ENCODE peak calls at places on chromosomes 12 and 14, in ten cellular contexts. C is IMR-90, U is stomach, G is transverse colon, Q is adrenal gland, L is uterus, E is body of pancreas, N is HepG2, D is tibial nerve, M is K562. J is an unnamed sample.

GRCh38 chr14:50615566-50615965 is 52.5 kb downstream of the SAV1 start:
- DNase-seq in C (no peak), U (no peak), G (no peak), Q (no peak), L (no peak), E (no peak), N (no peak), D (no peak), M (no peak), J (no peak)

GRCh38 chr14:54444701-54445100 is 3.5 kb upstream of the CNIH1 start:
- DNase-seq in C (no peak), U (no peak), G (no peak), Q (no peak), L (no peak), E (no peak), N (no peak), D (no peak), M (no peak), J (no peak)

GRCh38 chr12:132194556-132194955 is 50.3 kb downstream of the NOC4L start:
- DNase-seq in C (no peak), U (no peak), G (no peak), Q (no peak), L (no peak), E (no peak), N (no peak), D (no peak), M (no peak), J (no peak)

GRCh38 chr14:65564370-65564769 is 151.8 kb downstream of the FUT8 start:
- DNase-seq in C (no peak), U (no peak), G (no peak), Q (no peak), L (no peak), E (no peak), N (no peak), D (no peak), M (no peak), J (no peak)

GRCh38 chr14:100677925-100678765 is 48.5 kb upstream of the DLK1 start:
- DNase-seq in C (peak; percentile 52), U (peak; percentile 58), G (peak; percentile 53), Q (peak; percentile 50), L (peak; percentile 77), E (peak; percentile 34), N (no peak), D (peak; percentile 42), M (peak; percentile 75), J (no peak)

GRCh38 chr12:65868133-65868705 is 43.9 kb downstream of the HMGA2 start:
- DNase-seq in C (peak; percentile 97), U (no peak), G (no peak), Q (no peak), L (no peak), E (no peak), N (no peak), D (no peak), M (no peak), J (no peak)

GRCh38 chr14:96519970-96520369 is 17.8 kb downstream of the PAPOLA start:
- DNase-seq in C (no peak), U (no peak), G (no peak), Q (no peak), L (no peak), E (no peak), N (no peak), D (no peak), M (no peak), J (no peak)

GRCh38 chr12:3218150-3218845 is 141.1 kb downstream of the TSPAN9 start:
- DNase-seq in C (peak; percentile 78), U (peak; percentile 41), G (peak; percentile 45), Q (peak; percentile 82), L (peak; percentile 90), E (peak; percentile 69), N (no peak), D (peak; percentile 71), M (no peak), J (peak; percentile 93)

GRCh38 chr14:89996963-89997362 is 41.2 kb downstream of the TDP1 start:
- DNase-seq in C (no peak), U (no peak), G (no peak), Q (no peak), L (no peak), E (no peak), N (no peak), D (no peak), M (no peak), J (no peak)

GRCh38 chr12:25249951-25250738 is 584 bp downstream of the KRAS start:
- DNase-seq in C (peak; percentile 20), U (peak; percentile 62), G (peak; percentile 69), Q (peak; percentile 51), L (peak; percentile 47), E (peak; percentile 62), N (no peak), D (peak; percentile 10), M (peak; percentile 46), J (peak; percentile 93)

GRCh38 chr14:22843123-22843925 is 6.9 kb downstream of the MMP14 start:
- DNase-seq in C (no peak), U (no peak), G (no peak), Q (no peak), L (no peak), E (no peak), N (no peak), D (no peak), M (no peak), J (no peak)

GRCh38 chr14:100004392-100004791 is 60.8 kb upstream of the EVL start:
- DNase-seq in C (no peak), U (no peak), G (no peak), Q (no peak), L (no peak), E (no peak), N (no peak), D (no peak), M (no peak), J (no peak)

GRCh38 chr12:47017901-47018479 is 61.4 kb upstream of the PCED1B start:
- DNase-seq in C (peak; percentile 28), U (no peak), G (no peak), Q (no peak), L (no peak), E (no peak), N (no peak), D (no peak), M (no peak), J (no peak)

GRCh38 chr14:53358166-53358565 is 205.0 kb upstream of the DDHD1 start:
- DNase-seq in C (no peak), U (no peak), G (no peak), Q (no peak), L (no peak), E (no peak), N (no peak), D (no peak), M (no peak), J (no peak)

GRCh38 chr14:53355581-53356112 is 202.5 kb upstream of the DDHD1 start:
- DNase-seq in C (peak; percentile 82), U (no peak), G (no peak), Q (no peak), L (no peak), E (no peak), N (no peak), D (no peak), M (no peak), J (peak; percentile 24)

GRCh38 chr14:53356361-53357150 is 203.4 kb upstream of the DDHD1 start:
- DNase-seq in C (peak; percentile 44), U (no peak), G (no peak), Q (no peak), L (no peak), E (no peak), N (no peak), D (no peak), M (no peak), J (no peak)

GRCh38 chr14:53365516-53366130 is 212.5 kb upstream of the DDHD1 start:
- DNase-seq in C (peak; percentile 67), U (no peak), G (no peak), Q (no peak), L (no peak), E (no peak), N (no peak), D (no peak), M (no peak), J (no peak)

GRCh38 chr14:53360821-53361220 is 207.7 kb upstream of the DDHD1 start:
- DNase-seq in C (no peak), U (no peak), G (no peak), Q (no peak), L (no peak), E (no peak), N (no peak), D (no peak), M (no peak), J (no peak)
- H3K4me1 ChIP-seq in C (peaks cover 5% of the 10 kb centered on the region), U (peaks cover 6% of the 10 kb centered on the region), G (no peaks in the 10 kb centered on the region), Q (no peaks in the 10 kb centered on the region), L (no peaks in the 10 kb centered on the region), E (no peaks in the 10 kb centered on the region), N (no peaks in the 10 kb centered on the region), D (no peaks in the 10 kb centered on the region), M (no peaks in the 10 kb centered on the region), J (no peaks in the 10 kb centered on the region)

GRCh38 chr14:20485900-20486299 is 16.7 kb downstream of the PNP start:
- DNase-seq in C (no peak), U (no peak), G (no peak), Q (no peak), L (no peak), E (peak; percentile 13), N (no peak), D (no peak), M (no peak), J (no peak)
- TF ChIP-seq POLR2A in C (no peak), U (no peak), G (no peak), Q (no peak), L (no peak), E (no peak), N (no peak), D (no peak), M (no peak), J (no peak)

GRCh38 chr12:109293106-109293505 is 16.0 kb downstream of the FOXN4 start:
- DNase-seq in C (no peak), U (no peak), G (no peak), Q (no peak), L (no peak), E (no peak), N (no peak), D (no peak), M (no peak), J (no peak)
- TF ChIP-seq CTCF in C (no peak), U (no peak), G (no peak), Q (no peak), L (no peak), E (no peak), N (no peak), D (no peak), M (no peak), J (no peak)

GRCh38 chr14:32201816-32202467 is at the start of gene RNU6-7:
- DNase-seq in C (peak; percentile 17), U (no peak), G (peak; percentile 24), Q (no peak), L (peak; percentile 39), E (peak; percentile 27), N (peak; percentile 61), D (no peak), M (no peak), J (no peak)

GRCh38 chr14:32202468-32202865 is 602 bp downstream of the RNU6-8 start:
- DNase-seq in C (peak; percentile 21), U (no peak), G (no peak), Q (no peak), L (no peak), E (no peak), N (peak; percentile 60), D (no peak), M (no peak), J (no peak)

GRCh38 chr14:32201196-32201815 is 539 bp upstream of the RNU6-7 start:
- DNase-seq in C (peak; percentile 33), U (peak; percentile 80), G (peak; percentile 94), Q (peak; percentile 85), L (peak; percentile 77), E (peak; percentile 90), N (peak; percentile 98), D (peak; percentile 63), M (peak; percentile 82), J (peak; percentile 89)

GRCh38 chr14:32202941-32203882 is at the start of gene RNU6-8:
- DNase-seq in C (peak; percentile 79), U (peak; percentile 86), G (peak; percentile 92), Q (peak; percentile 93), L (peak; percentile 86), E (peak; percentile 94), N (peak; percentile 96), D (peak; percentile 62), M (peak; percentile 85), J (peak; percentile 87)

GRCh38 chr14:32200368-32201195 is 1.3 kb upstream of the RNU6-7 start:
- DNase-seq in C (no peak), U (no peak), G (no peak), Q (no peak), L (no peak), E (no peak), N (no peak), D (no peak), M (no peak), J (no peak)
- H3K4me1 ChIP-seq in C (no peaks in the 10 kb centered on the region), U (peaks cover 20% of the 10 kb centered on the region), G (peaks cover 23% of the 10 kb centered on the region), Q (no peaks in the 10 kb centered on the region), L (no peaks in the 10 kb centered on the region), E (peaks cover 10% of the 10 kb centered on the region), N (peaks cover 21% of the 10 kb centered on the region), D (no peaks in the 10 kb centered on the region), M (peaks cover 8% of the 10 kb centered on the region), J (peaks cover 8% of the 10 kb centered on the region)